ENCODE peak calls at places on chromosomes 5 and 9, in five cellular contexts. D is HCT116, L is prostate gland, R is GM12878, G is tibial nerve. C is an unnamed sample. For H3K4me1, the result is how much of the 10 kb centered on the place peaks cover.

GRCh38 chr9:80076105-80076504 is 504.3 kb downstream of the TLE4 start:
- DNase-seq in G (no peak), D (no peak), L (no peak), R (no peak), C (no peak)

GRCh38 chr5:93331864-93332263 is 249.2 kb downstream of the NR2F1-AS1 start:
- DNase-seq in L (no peak), R (no peak), G (no peak), D (no peak), C (no peak)

GRCh38 chr9:127588740-127589506 is 23.2 kb upstream of the STXBP1 start:
- DNase-seq in D (no peak), G (no peak), L (no peak), R (no peak), C (no peak)

GRCh38 chr5:15525679-15526275 is 25.8 kb downstream of the FBXL7 start:
- DNase-seq in G (no peak), D (no peak), R (no peak), L (no peak), C (no peak)

GRCh38 chr5:149707097-149707496 is 23.0 kb upstream of the PPARGC1B start:
- DNase-seq in G (no peak), L (no peak), D (no peak), R (no peak), C (no peak)

GRCh38 chr5:54760182-54760935 is 225.0 kb downstream of the ESM1 start:
- DNase-seq in R (no peak), D (no peak), G (no peak), L (no peak), C (no peak)

GRCh38 chr9:76560481-76560891 is 101.5 kb downstream of the GCNT1 start:
- DNase-seq in D (no peak), G (no peak), R (no peak), L (no peak), C (peak)

GRCh38 chr5:30693326-30693725 is 500.2 kb upstream of the CDH6 start:
- DNase-seq in G (no peak), R (no peak), L (no peak), D (no peak), C (no peak)

GRCh38 chr5:178213003-178213449 is 8.7 kb downstream of the HNRNPAB start:
- DNase-seq in L (no peak), D (no peak), R (no peak), G (no peak), C (no peak)

GRCh38 chr9:72315510-72316287 is 49.3 kb downstream of the ZFAND5 start:
- DNase-seq in R (no peak), D (no peak), L (peak), G (peak), C (peak)

GRCh38 chr5:111932628-111933027 is 175.6 kb upstream of the NREP start:
- DNase-seq in R (no peak), G (no peak), D (no peak), L (no peak), C (no peak)

GRCh38 chr9:14346826-14347407 is 33.0 kb upstream of the NFIB start:
- DNase-seq in D (no peak), G (no peak), R (no peak), L (no peak), C (no peak)

GRCh38 chr9:114889802-114890224 is 40.6 kb downstream of the TNFSF8 start:
- DNase-seq in D (no peak), L (no peak), R (no peak), G (no peak), C (no peak)

GRCh38 chr5:174063092-174063756 is 17.7 kb downstream of the NSG2 start:
- DNase-seq in G (no peak), L (no peak), R (no peak), D (no peak), C (no peak)

GRCh38 chr9:21624675-21625477 is 142.8 kb upstream of the IFNE start:
- DNase-seq in G (no peak), R (no peak), L (no peak), D (no peak), C (no peak)

GRCh38 chr9:133683494-133684460 is 47.6 kb downstream of the DBH start:
- DNase-seq in R (no peak), G (no peak), L (no peak), D (no peak), C (peak)

GRCh38 chr5:141708016-141708415 is 26.0 kb upstream of the ARAP3 start:
- DNase-seq in L (no peak), R (no peak), G (no peak), D (no peak), C (no peak)

DNA sequence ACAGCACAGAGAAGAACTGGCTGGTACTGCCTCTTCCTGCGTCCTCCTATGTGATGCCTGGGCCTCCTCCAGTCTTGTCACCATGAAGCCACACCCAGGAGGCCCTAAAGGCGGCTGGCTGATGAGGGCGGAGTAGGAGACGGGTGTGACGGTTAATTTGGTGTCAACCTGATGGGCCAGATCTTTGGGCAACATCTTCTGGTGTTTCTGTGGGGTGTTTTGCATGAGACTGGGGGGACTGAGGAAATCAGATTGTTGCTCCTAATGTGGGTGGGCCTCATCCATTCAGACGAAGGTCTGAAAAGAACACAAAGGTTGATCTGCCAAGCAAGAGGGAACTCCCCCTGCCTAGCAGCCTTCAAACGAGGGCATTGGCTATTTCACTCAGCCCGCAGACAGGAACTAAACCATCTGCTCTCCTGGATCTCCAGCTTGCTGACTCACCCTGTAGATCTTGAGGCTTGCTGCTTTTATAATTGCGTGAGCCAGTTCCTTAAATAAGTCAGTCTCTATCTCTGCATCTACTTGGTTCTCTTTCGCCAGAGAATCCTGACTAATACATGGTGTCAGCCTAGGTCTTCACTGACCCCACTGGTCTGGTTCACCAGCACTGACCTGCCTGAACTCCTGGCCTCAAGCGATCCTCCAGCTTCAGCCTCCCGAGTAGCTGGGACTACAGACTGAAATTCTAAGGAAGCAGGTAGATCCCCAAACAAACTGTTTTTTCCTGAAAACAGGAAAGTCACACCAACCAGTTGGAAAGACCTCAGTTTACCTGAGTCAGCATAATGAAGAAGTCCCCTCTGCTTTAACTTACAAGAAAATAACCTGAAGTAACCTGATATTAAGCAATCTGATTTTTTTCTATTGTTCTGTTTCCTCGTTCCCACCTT is 12.8 kb upstream of the ZFP62 start:
- DNase-seq in D (no peak), L (no peak), G (no peak), R (peak), C (no peak)
- TF ChIP-seq POLR2A in D (no peak), L (no peak), G (no peak), R (no peak), C (no peak)

DNA sequence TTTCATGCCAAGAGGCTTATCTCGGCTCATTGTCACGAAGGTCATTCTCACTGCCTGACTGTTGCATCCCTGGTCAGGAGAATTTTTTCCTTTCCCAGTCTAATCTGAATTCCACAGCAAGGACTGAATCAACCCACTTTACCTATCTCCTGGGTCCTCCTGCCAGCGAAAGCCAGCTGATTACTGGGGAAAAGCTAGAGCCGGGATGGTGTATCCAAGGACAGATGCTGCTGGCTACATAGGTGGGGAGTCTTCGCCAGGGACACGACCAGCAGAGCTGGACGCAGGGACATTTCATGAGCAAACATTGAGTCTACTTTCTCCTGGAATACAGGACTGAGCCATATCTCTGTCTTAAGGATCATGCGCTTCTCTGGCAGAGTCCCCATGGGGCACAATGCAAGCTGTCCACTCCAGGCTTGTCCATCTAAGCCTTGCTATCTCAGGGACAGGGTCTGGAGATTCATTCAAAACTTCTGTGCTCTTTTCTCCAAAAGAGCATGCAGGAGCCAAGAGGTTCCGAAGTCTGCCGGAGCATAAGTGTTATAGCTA is 6.4 kb upstream of the HAND1 start:
- DNase-seq in D (no peak), R (no peak), G (no peak), L (no peak), C (no peak)
- H3K4me1 ChIP-seq in D (under half), R (under half), G (under half), L (under half), C (under half)

DNA sequence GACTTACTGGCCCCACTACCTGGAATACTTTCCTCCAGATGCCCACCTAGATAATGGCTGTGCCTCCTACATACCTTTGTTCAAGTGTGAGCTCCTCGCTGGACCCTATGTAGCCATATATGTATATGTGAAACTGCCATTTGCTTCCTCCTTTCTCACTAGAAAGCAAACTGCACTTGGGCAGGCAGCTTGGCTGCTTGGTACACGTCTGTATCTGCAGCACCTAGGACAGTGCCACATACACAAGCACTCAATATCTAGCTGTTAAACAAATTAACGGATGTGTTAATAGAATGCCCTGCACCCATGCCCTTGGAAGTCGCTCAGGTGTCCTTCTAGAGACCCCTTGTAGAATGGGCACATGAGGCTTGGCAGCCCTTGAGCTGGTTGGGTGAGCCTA is 301.5 kb downstream of the SEMA5A start:
- DNase-seq in R (no peak), G (no peak), L (no peak), D (no peak), C (no peak)
- H3K27ac ChIP-seq in R (no peak), G (peak), L (no peak), D (no peak), C (no peak)

DNA sequence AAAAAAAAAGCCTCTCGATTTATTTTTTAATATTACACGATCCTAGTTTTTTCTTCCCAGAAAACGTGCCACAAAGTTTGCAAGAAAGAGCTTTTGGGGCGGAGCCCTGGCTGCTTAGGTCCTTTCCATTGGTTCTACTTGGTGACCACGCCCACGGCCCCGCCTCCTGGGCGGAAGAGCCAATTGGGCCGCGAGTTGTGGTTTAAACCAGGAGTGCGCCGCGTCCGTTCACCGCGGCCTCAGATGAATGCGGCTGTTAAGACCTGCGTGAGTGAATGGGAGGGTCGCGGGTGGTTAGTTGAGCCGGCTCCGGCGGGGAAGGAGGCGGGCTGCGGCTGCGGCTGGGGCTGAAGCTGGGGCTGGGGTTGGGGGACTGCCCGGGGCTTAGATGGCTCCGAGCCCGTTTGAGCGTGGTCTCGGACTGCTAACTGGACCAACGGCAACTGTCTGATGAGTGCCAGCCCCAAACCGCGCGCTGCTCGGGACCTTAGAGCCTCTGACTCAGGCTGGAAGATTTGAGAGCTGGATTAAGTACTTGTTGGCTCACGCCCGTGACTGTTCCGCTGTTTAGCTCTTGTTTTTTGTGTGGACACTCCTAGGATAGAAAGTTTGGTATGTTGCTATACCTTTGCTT is at the start of gene PTTG1:
- DNase-seq in G (peak), D (peak), R (peak), L (peak), C (peak)
- TF ChIP-seq POLR2A in G (peak), D (peak), R (peak), L (peak), C (no peak)

GRCh38 chr5:139683295-139684271 is 35.4 kb downstream of the CXXC5 start:
- DNase-seq in D (no peak), R (no peak), G (no peak), L (no peak), C (no peak)
- H3K4me1 ChIP-seq in D (under half), R (under half), G (half or more), L (under half), C (under half)